ENCODE peak calls at places on chromosomes 16 and 17, in four cellular contexts. One of them, this sample, is unnamed.

GRCh38 chr16:88306860-88307545 is 75.8 kb upstream of the ZNF469 start:
- DNase-seq in colonic mucosa: no peak
- DNase-seq in H7: no peak
- DNase-seq in fibroblast of villous mesenchyme: peak; percentile 98
- DNase-seq in this sample: no peak

GRCh38 chr17:34781571-34782108 is 179.6 kb downstream of the CCT6B start:
- DNase-seq in fibroblast of villous mesenchyme: no peak
- DNase-seq in H7: no peak
- DNase-seq in colonic mucosa: no peak
- DNase-seq in this sample: no peak

GRCh38 chr17:4657678-4658077 is 16.2 kb upstream of the ALOX15 start:
- DNase-seq in fibroblast of villous mesenchyme: peak; percentile 57
- DNase-seq in H7: no peak
- DNase-seq in colonic mucosa: no peak
- DNase-seq in this sample: no peak

GRCh38 chr16:86529160-86529559 is 18.8 kb downstream of the FOXF1 start:
- DNase-seq in fibroblast of villous mesenchyme: peak; percentile 56
- DNase-seq in colonic mucosa: no peak
- DNase-seq in H7: no peak
- DNase-seq in this sample: no peak

GRCh38 chr16:86498661-86499493 is 11.4 kb upstream of the FOXF1 start:
- DNase-seq in fibroblast of villous mesenchyme: peak; percentile 67
- DNase-seq in colonic mucosa: no peak
- DNase-seq in H7: peak; percentile 76
- DNase-seq in this sample: no peak

GRCh38 chr17:70552230-70552981 is 383.1 kb downstream of the KCNJ2 start:
- DNase-seq in H7: peak; percentile 51
- DNase-seq in fibroblast of villous mesenchyme: peak; percentile 52
- DNase-seq in colonic mucosa: no peak
- DNase-seq in this sample: no peak

GRCh38 chr17:5282639-5283217 is 644 bp downstream of the RABEP1 start:
- DNase-seq in colonic mucosa: peak; percentile 29
- DNase-seq in H7: peak; percentile 85
- DNase-seq in fibroblast of villous mesenchyme: peak; percentile 29
- DNase-seq in this sample: peak; percentile 22

GRCh38 chr16:35533683-35534082 is 2074.3 kb downstream of the TP53TG3F start:
- DNase-seq in fibroblast of villous mesenchyme: no peak
- DNase-seq in H7: no peak
- DNase-seq in colonic mucosa: no peak
- DNase-seq in this sample: peak; percentile 9

GRCh38 chr16:19294156-19294649 is 8.7 kb downstream of the CLEC19A start:
- DNase-seq in fibroblast of villous mesenchyme: peak; percentile 6
- DNase-seq in colonic mucosa: no peak
- DNase-seq in H7: no peak
- DNase-seq in this sample: peak; percentile 43

GRCh38 chr16:58018803-58019202 is 6.8 kb upstream of the MMP15 start:
- DNase-seq in H7: peak; percentile 75
- DNase-seq in fibroblast of villous mesenchyme: no peak
- DNase-seq in colonic mucosa: no peak
- DNase-seq in this sample: no peak

GRCh38 chr17:44331249-44331760 is 6.7 kb upstream of the SLC25A39 start:
- DNase-seq in colonic mucosa: peak; percentile 87
- DNase-seq in fibroblast of villous mesenchyme: peak; percentile 79
- DNase-seq in H7: peak; percentile 83
- DNase-seq in this sample: peak; percentile 57

GRCh38 chr16:66318505-66318904 is 48.0 kb upstream of the CDH5 start:
- DNase-seq in fibroblast of villous mesenchyme: no peak
- DNase-seq in H7: no peak
- DNase-seq in colonic mucosa: no peak
- DNase-seq in this sample: no peak

GRCh38 chr17:17362531-17362930 is 59.4 kb downstream of the NT5M start:
- DNase-seq in H7: no peak
- DNase-seq in fibroblast of villous mesenchyme: no peak
- DNase-seq in colonic mucosa: no peak
- DNase-seq in this sample: no peak

GRCh38 chr17:74815671-74816370 is 39.7 kb upstream of the NAT9 start:
- DNase-seq in fibroblast of villous mesenchyme: no peak
- DNase-seq in colonic mucosa: no peak
- DNase-seq in H7: peak; percentile 93
- DNase-seq in this sample: no peak

GRCh38 chr17:78791840-78792709 is 10.0 kb upstream of the CYTH1 start:
- DNase-seq in colonic mucosa: no peak
- DNase-seq in H7: no peak
- DNase-seq in fibroblast of villous mesenchyme: no peak
- DNase-seq in this sample: no peak

GRCh38 chr17:2406903-2407790 is 6.3 kb upstream of the MNT start:
- DNase-seq in colonic mucosa: peak; percentile 93
- DNase-seq in H7: no peak
- DNase-seq in fibroblast of villous mesenchyme: peak; percentile 94
- DNase-seq in this sample: no peak

GRCh38 chr17:31390748-31391495 is 553 bp upstream of the RAB11FIP4 start:
- DNase-seq in colonic mucosa: no peak
- DNase-seq in fibroblast of villous mesenchyme: no peak
- DNase-seq in H7: peak; percentile 72
- DNase-seq in this sample: no peak

GRCh38 chr16:85057948-85058347 is 30.4 kb downstream of the KIAA0513 start:
- DNase-seq in H7: no peak
- DNase-seq in fibroblast of villous mesenchyme: no peak
- DNase-seq in colonic mucosa: no peak
- DNase-seq in this sample: no peak

GRCh38 chr17:37672545-37673078 is 29.4 kb upstream of the DDX52 start:
- DNase-seq in fibroblast of villous mesenchyme: no peak
- DNase-seq in H7: no peak
- DNase-seq in colonic mucosa: no peak
- DNase-seq in this sample: no peak

GRCh38 chr17:57674894-57675293 is 70.2 kb downstream of the CCDC182 start:
- DNase-seq in fibroblast of villous mesenchyme: no peak
- DNase-seq in H7: peak; percentile 23
- DNase-seq in colonic mucosa: peak; percentile 9
- DNase-seq in this sample: no peak

GRCh38 chr17:721540-721937 is 6.9 kb upstream of the VPS53 start:
- DNase-seq in fibroblast of villous mesenchyme: no peak
- DNase-seq in H7: no peak
- DNase-seq in colonic mucosa: no peak
- DNase-seq in this sample: no peak

GRCh38 chr17:79420318-79421243 is 190.3 kb downstream of the RBFOX3 start:
- DNase-seq in fibroblast of villous mesenchyme: no peak
- DNase-seq in colonic mucosa: no peak
- DNase-seq in H7: no peak
- DNase-seq in this sample: no peak

GRCh38 chr16:48003226-48003907 is 152.4 kb downstream of the ABCC12 start:
- DNase-seq in H7: peak; percentile 27
- DNase-seq in fibroblast of villous mesenchyme: no peak
- DNase-seq in colonic mucosa: no peak
- DNase-seq in this sample: no peak

GRCh38 chr17:17019891-17020456 is 22.3 kb upstream of the MPRIP start:
- DNase-seq in H7: no peak
- DNase-seq in colonic mucosa: no peak
- DNase-seq in fibroblast of villous mesenchyme: no peak
- DNase-seq in this sample: no peak

GRCh38 chr17:49069585-49070273 is 62.8 kb upstream of the B4GALNT2 start:
- DNase-seq in H7: no peak
- DNase-seq in colonic mucosa: no peak
- DNase-seq in fibroblast of villous mesenchyme: no peak
- DNase-seq in this sample: no peak

DNA sequence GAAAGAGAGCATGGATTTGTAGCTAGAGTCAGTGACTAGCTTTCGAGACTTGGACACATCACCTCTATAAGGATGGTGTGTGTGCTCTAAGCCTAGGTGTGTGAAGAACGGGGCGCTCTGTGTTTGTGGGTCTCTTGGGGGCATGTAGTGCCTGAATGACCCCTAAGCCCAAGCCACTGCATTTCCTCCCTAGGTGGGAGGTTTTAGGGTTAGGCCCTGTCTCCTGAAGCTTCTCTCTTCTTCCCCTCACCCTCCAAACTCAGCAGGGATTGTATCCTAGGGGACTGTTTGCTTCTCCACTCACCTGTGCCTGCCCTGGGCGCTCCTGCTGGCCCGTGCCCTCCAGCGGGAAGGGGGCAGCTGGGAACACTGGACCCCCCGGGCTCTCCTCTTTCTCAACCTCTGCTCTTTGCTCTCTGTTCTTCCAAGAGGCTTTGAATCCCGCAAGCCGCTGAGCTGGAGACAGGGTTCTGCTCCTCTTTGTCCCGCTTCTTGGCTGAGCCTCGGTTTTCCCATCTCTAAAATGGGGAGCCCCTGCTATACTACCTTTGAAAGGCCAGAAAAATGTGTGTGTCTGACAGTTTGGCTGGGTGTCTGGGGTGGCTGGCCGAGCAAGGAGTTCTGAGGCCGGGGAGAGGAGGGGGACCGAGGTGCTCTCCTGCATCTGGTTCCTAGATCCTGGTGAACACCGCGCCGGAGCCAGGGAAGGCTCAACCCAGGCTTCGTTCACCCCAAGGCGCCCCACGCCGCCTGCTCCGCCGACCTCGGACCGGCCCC is 810 bp downstream of the CYGB start:
- DNase-seq in H7: peak; percentile 68
- DNase-seq in colonic mucosa: no peak
- DNase-seq in fibroblast of villous mesenchyme: no peak
- DNase-seq in this sample: no peak
- H3K4me3 ChIP-seq in H7: peak overlapping the region; percentile 61
- H3K4me3 ChIP-seq in colonic mucosa: peak overlapping the region; percentile 20
- H3K4me3 ChIP-seq in fibroblast of villous mesenchyme: peak overlapping the region; percentile 72
- H3K4me3 ChIP-seq in this sample: no peak overlapping the region

DNA sequence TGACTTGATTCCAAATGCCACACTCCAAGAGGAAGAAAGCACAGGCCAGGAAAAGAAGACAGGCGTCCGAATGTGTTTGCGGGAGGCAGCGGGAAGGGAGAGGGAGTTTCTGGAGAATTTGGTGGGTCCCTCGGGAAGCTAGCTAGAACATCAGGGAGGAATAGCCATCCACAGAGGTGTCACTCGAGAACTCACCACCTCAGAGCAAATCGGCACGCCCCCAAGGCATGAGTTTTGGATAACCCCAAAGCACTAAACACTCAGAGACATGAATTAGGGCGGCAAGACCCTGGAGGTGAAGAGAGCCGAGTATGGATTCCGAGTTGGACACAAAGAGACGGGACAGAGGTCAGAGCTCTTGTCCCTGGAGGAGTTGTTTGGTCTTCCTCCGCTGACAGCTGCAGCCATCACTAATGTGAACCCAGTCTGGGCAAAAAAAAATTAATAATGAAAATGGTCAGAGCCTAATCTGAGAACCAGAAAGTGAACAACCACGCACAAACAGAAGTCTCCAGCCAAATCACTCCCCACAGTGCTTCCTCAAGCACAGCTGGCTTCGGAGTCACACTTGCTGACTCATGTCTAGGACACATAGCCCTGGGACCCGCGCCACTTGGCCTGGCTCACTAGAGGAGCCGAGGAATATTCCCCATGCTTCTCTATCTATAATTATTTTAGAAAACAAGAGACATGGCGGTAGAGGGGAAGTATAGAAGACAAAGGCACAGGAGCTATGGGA is 109.3 kb downstream of the ZFHX3 start:
- DNase-seq in fibroblast of villous mesenchyme: peak; percentile 80
- DNase-seq in colonic mucosa: peak; percentile 61
- DNase-seq in H7: no peak
- DNase-seq in this sample: no peak
- H3K4me3 ChIP-seq in fibroblast of villous mesenchyme: no peak overlapping the region
- H3K4me3 ChIP-seq in colonic mucosa: no peak overlapping the region
- H3K4me3 ChIP-seq in H7: no peak overlapping the region
- H3K4me3 ChIP-seq in this sample: no peak overlapping the region

GRCh38 chr16:14372471-14372870 is 257.6 kb downstream of the PARN start:
- DNase-seq in H7: peak; percentile 88
- DNase-seq in fibroblast of villous mesenchyme: no peak
- DNase-seq in colonic mucosa: no peak
- DNase-seq in this sample: no peak

GRCh38 chr16:14370736-14371234 is 259.3 kb downstream of the PARN start:
- DNase-seq in fibroblast of villous mesenchyme: no peak
- DNase-seq in H7: no peak
- DNase-seq in colonic mucosa: no peak
- DNase-seq in this sample: no peak

GRCh38 chr16:14371778-14372431 is 258.2 kb downstream of the PARN start:
- DNase-seq in fibroblast of villous mesenchyme: no peak
- DNase-seq in colonic mucosa: no peak
- DNase-seq in H7: peak; percentile 91
- DNase-seq in this sample: no peak

GRCh38 chr16:14368399-14368798 is 261.7 kb downstream of the PARN start:
- DNase-seq in colonic mucosa: no peak
- DNase-seq in fibroblast of villous mesenchyme: no peak
- DNase-seq in H7: no peak
- DNase-seq in this sample: no peak

DNA sequence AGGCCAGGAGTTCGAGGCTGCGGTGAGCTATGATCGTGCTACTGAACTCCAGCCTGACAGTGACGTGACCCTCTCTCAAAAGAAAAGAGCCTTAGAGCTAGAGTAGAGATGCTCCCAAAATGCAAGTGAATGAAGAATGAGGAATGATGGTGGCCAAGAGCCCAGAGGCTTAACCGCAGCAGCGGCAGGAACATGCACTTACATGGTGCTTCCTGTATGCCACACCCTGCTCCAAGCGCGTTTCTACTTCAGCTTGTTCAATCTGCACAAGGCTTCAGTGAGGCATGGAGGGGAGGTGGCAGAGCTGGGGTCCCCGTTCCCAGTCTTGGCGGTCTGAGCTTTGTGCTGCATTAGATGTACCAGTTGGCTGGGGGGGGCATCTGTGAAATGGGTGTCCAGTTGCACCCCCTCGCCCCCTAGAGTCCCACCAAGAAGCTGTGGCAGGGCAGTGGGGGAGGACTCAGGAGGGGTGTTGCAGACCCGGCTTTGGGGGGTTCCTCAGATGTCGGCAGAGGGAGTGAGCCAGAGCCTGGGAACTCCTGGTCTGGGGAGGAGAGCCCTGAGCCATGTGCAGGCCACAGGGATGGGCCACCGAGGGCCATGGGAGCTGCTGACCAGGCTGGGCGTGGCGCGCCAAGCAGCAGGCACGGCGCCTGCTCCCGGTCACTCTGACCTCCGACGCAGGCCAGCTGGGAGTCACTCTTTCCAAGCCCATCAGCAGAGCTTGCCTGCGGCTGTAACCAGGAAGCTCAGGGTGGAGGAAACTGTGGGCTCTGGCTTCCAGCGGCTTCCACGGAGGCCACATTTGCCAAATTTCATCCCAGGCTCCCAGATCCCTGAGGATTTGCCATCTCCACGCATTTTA is 260.1 kb downstream of the PARN start:
- DNase-seq in colonic mucosa: no peak
- DNase-seq in fibroblast of villous mesenchyme: peak; percentile 49
- DNase-seq in H7: peak; percentile 38
- DNase-seq in this sample: no peak
- H3K4me3 ChIP-seq in colonic mucosa: no peak overlapping the region
- H3K4me3 ChIP-seq in fibroblast of villous mesenchyme: no peak overlapping the region
- H3K4me3 ChIP-seq in H7: no peak overlapping the region
- H3K4me3 ChIP-seq in this sample: no peak overlapping the region

GRCh38 chr16:11797957-11798299 is 870 bp upstream of the ZC3H7A start:
- DNase-seq in colonic mucosa: peak; percentile 34
- DNase-seq in H7: no peak
- DNase-seq in fibroblast of villous mesenchyme: no peak
- DNase-seq in this sample: no peak

GRCh38 chr16:11800385-11800718 is 3.3 kb upstream of the ZC3H7A start:
- DNase-seq in fibroblast of villous mesenchyme: peak; percentile 39
- DNase-seq in colonic mucosa: no peak
- DNase-seq in H7: no peak
- DNase-seq in this sample: no peak

GRCh38 chr16:11797166-11797956 is at the start of gene ZC3H7A:
- DNase-seq in fibroblast of villous mesenchyme: peak; percentile 98
- DNase-seq in H7: peak; percentile 99
- DNase-seq in colonic mucosa: peak; percentile 97
- DNase-seq in this sample: peak; percentile 99

GRCh38 chr16:11799509-11800384 is 2.7 kb upstream of the ZC3H7A start:
- DNase-seq in fibroblast of villous mesenchyme: peak; percentile 61
- DNase-seq in H7: no peak
- DNase-seq in colonic mucosa: no peak
- DNase-seq in this sample: no peak

GRCh38 chr16:11799017-11799381 is 1.9 kb upstream of the ZC3H7A start:
- DNase-seq in H7: no peak
- DNase-seq in colonic mucosa: no peak
- DNase-seq in fibroblast of villous mesenchyme: no peak
- DNase-seq in this sample: no peak
- H3K4me3 ChIP-seq in H7: no peak overlapping the region
- H3K4me3 ChIP-seq in colonic mucosa: no peak overlapping the region
- H3K4me3 ChIP-seq in fibroblast of villous mesenchyme: peak overlapping the region; percentile 79
- H3K4me3 ChIP-seq in this sample: peak overlapping the region; percentile 90

This sample was measured in GM06990.